ENCODE peak calls at places on chromosome 7, in six cellular contexts. Z is astrocyte of the cerebellum, M is GM12864, W is GM12865, G is HCT116, H is uterus. K is an unnamed sample.

GRCh38 chr7:43071604-43072003 is 40.8 kb upstream of the HECW1 start:
- DNase-seq in Z (no peak), M (no peak), W (peak; percentile 56), G (peak; percentile 12), H (no peak), K (no peak)

GRCh38 chr7:127927339-127927679 is 103.9 kb downstream of the LRRC4 start:
- DNase-seq in Z (no peak), M (no peak), W (no peak), G (no peak), H (no peak), K (no peak)

GRCh38 chr7:93178213-93178612 is 30.0 kb upstream of the SAMD9L start:
- DNase-seq in Z (no peak), M (no peak), W (no peak), G (no peak), H (no peak), K (no peak)

GRCh38 chr7:461453-462172 is 58.0 kb downstream of the PDGFA start:
- DNase-seq in Z (no peak), M (no peak), W (no peak), G (no peak), H (no peak), K (peak; percentile 71)

GRCh38 chr7:151876112-151876898 is 610 bp downstream of the PRKAG2 start:
- DNase-seq in Z (no peak), M (no peak), W (peak; percentile 51), G (no peak), H (peak; percentile 77), K (peak; percentile 83)

GRCh38 chr7:94620703-94621118 is 35.2 kb downstream of the SGCE start:
- DNase-seq in Z (peak; percentile 69), M (peak; percentile 60), W (peak; percentile 92), G (peak; percentile 83), H (peak; percentile 50), K (peak; percentile 84)

GRCh38 chr7:120052884-120053382 is 220.0 kb upstream of the KCND2 start:
- DNase-seq in Z (peak; percentile 52), M (no peak), W (no peak), G (no peak), H (peak; percentile 70), K (no peak)

GRCh38 chr7:13262929-13263530 is 575.6 kb downstream of the ARL4A start:
- DNase-seq in Z (peak; percentile 27), M (peak; percentile 1), W (peak; percentile 21), G (peak; percentile 26), H (no peak), K (no peak)

GRCh38 chr7:25907214-25907613 is 244.8 kb upstream of the NFE2L3 start:
- DNase-seq in Z (no peak), M (no peak), W (no peak), G (no peak), H (no peak), K (no peak)

GRCh38 chr7:36473454-36474282 is 84.0 kb downstream of the ANLN start:
- DNase-seq in Z (no peak), M (no peak), W (peak; percentile 33), G (peak; percentile 31), H (no peak), K (no peak)

GRCh38 chr7:148704966-148705365 is 6.3 kb downstream of the CUL1 start:
- DNase-seq in Z (no peak), M (no peak), W (no peak), G (no peak), H (no peak), K (no peak)

GRCh38 chr7:70303309-70303708 is 705.0 kb downstream of the AUTS2 start:
- DNase-seq in Z (no peak), M (no peak), W (peak; percentile 12), G (no peak), H (no peak), K (no peak)

GRCh38 chr7:122312789-122313188 is 8.2 kb upstream of the FEZF1 start:
- DNase-seq in Z (no peak), M (no peak), W (no peak), G (no peak), H (no peak), K (no peak)

GRCh38 chr7:122311719-122312118 is 7.2 kb upstream of the FEZF1 start:
- DNase-seq in Z (no peak), M (no peak), W (no peak), G (no peak), H (no peak), K (no peak)

GRCh38 chr7:122315507-122316466 is 11.2 kb upstream of the FEZF1 start:
- DNase-seq in Z (no peak), M (no peak), W (no peak), G (no peak), H (no peak), K (no peak)

GRCh38 chr7:122314284-122314683 is 9.7 kb upstream of the FEZF1 start:
- DNase-seq in Z (no peak), M (no peak), W (no peak), G (no peak), H (no peak), K (no peak)

DNA sequence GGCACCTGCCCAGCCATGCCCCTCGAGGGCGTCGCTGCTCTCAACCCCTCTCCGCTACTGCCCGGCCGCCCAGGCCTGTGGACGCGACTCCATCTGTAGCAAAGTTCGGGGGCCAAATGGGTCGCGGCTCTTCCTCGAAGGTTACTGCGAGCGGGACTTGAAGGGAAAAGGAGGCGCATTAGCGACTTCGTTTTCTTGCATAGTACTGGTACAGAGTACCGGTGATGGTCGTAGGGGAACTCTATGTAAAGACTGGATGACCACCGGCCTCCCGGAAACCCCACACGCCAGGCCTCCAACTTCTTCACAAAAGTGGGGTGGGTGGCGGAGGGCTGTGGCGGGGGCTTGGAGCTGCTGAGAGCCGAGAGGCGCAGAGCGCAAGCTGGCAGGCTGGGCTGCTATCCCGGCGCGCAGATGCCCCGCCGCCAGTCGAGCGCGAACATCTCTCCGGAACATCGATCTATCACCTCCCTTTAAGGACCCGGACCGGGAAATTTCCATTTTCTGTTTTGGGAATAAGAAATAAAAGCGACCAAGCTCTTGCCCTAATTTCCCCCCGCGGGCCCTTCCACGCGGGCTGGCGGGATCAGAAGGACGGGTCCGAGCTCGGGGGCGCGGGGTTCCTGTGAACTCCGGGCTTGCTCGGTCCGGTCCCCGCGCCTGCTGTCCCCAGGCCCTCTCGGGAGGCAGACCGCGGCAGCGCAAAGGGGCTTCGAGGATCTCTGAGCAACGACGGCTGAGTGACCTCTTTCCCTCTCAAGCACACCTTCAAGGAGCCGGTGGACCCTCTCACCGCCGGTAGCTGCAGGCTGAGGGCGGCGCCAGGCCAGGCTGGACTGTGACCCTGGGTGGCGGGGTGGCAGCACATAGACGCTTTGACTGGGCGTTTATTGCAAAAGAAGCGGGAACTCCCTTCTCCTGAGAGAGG is 12.2 kb upstream of the FEZF1 start:
- DNase-seq in Z (no peak), M (no peak), W (no peak), G (no peak), H (no peak), K (no peak)
- H3K4me3 ChIP-seq in Z (no peak overlapping the region), M (no peak overlapping the region), W (no peak overlapping the region), G (no peak overlapping the region), H (no peak overlapping the region), K (peak overlapping the region; percentile 21)

DNA sequence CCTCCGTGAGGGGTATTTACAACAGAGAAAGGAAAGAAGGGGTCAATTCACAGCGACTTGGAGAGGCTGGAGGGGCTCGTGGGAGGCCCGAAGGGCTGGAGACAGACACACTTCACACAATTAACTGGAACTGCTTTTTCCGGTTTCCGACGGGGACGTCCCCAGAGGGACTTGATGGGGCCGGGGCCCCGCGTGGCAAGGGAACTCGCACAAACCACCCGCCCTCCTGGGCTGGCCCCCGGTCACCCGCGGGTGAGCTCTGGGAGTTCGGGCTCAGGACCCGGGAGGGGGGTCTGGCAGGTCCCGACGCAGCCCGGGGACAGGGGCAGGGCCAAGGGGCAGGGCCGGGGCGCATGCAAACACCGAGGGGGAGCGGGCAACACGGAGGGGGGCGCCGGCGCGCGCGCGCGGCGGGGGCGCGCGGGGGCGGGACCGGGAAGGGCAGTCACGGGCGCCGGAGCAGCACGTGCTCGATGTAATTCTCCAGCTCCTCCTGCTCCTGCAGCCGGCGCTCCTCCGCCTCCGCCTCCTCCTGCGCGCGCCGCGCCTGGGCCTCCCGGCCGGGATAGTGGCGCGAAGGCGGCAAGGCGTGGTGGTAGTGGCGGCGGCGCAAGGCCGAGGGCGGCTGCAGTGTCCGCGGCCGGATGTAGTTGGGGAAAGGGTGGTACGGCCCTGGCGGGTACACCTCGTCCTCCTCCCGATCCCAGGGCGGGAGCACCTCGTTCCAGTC is 2.7 kb downstream of the VGF start:
- DNase-seq in Z (no peak), M (no peak), W (peak; percentile 79), G (no peak), H (no peak), K (no peak)
- H3K4me3 ChIP-seq in Z (peak overlapping the region; percentile 28), M (peak overlapping the region; percentile 45), W (peak overlapping the region; percentile 47), G (peak overlapping the region; percentile 51), H (peak overlapping the region; percentile 36), K (peak overlapping the region; percentile 49)

DNA sequence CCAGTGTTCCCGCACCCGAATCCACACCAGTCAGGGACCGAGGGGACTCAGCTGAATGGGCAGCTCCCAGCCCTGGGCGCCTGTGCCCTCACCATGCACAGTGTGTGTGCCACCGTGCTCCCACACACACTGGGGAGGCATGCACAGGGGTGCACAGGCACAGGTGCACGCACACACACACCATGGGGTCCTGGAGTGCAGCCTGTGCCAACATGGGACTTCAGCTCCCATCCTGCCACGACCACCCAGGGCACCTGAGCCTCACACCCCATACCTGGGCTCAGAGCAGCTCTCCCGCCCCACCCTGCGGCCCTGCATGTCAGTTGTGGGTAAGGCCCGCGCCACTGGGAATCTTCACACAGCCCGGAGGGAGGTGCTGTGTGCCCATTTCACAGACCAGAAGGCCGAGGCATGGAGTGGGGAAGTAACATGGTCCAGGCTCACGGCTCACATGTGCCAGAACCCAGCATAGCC is 8.0 kb downstream of the ELFN1 start:
- DNase-seq in Z (no peak), M (no peak), W (no peak), G (no peak), H (no peak), K (peak; percentile 54)
- H3K4me3 ChIP-seq in Z (no peak overlapping the region), M (no peak overlapping the region), W (no peak overlapping the region), G (no peak overlapping the region), H (no peak overlapping the region), K (no peak overlapping the region)

GRCh38 chr7:156493942-156494341 is 146.6 kb upstream of the RNF32 start:
- DNase-seq in Z (peak; percentile 6), M (no peak), W (no peak), G (no peak), H (no peak), K (no peak)

GRCh38 chr7:156492170-156492569 is 148.4 kb upstream of the RNF32 start:
- DNase-seq in Z (no peak), M (no peak), W (no peak), G (no peak), H (no peak), K (no peak)

GRCh38 chr7:156491435-156491834 is 149.1 kb upstream of the RNF32 start:
- DNase-seq in Z (no peak), M (no peak), W (no peak), G (no peak), H (no peak), K (no peak)

GRCh38 chr7:156490021-156490800 is 150.4 kb upstream of the RNF32 start:
- DNase-seq in Z (no peak), M (no peak), W (no peak), G (no peak), H (no peak), K (no peak)

DNA sequence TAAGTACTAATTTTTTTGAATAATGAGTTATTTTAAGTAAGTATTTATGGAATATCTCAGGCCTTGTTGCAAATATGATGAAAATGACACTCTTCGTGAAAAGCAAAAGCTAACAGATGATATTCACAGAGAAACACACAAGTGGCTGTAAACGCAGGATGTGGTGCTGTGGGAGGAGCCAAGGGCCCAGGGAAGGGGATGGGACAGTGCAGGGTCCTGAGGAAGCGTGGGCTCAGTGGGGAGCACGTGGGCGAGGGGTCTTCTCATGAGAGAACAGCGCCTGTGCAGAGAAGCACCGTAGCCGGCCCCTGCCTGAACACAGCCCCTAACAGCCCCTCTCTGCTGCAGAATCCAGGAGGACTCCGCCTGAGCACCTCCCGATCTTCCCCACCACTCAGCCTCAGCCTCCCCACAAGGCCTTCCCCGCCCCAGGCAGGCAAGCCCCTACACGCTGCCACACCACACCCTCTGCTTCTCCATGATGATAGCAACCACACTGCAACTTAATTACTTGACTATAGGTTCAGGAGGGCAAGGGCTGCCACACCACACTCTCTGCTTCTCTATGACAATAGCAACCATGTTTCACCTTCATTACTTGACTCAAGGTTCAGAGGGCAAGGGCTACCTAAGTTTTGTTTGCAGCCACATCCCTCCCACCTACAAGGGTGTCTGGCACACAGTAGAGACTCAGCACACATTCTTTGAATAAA is 152.6 kb upstream of the RNF32 start:
- DNase-seq in Z (no peak), M (no peak), W (no peak), G (no peak), H (no peak), K (no peak)
- H3K4me3 ChIP-seq in Z (no peak overlapping the region), M (no peak overlapping the region), W (no peak overlapping the region), G (no peak overlapping the region), H (no peak overlapping the region), K (no peak overlapping the region)